ENCODE peak calls at places on chromosomes 12 and 14, in nine cellular contexts. X is astrocyte of the spinal cord, G is astrocyte, W is HCT116, J is kidney, T is stomach, E is H1, K is GM12865, H is HFF-Myc. R is an unnamed sample.

GRCh38 chr12:123115409-123116111 is 35.3 kb downstream of the PITPNM2 start:
- DNase-seq in T (no peak), K (peak), G (peak), E (no peak), X (peak), J (peak), H (peak), W (no peak), R (peak)

GRCh38 chr12:20220339-20220738 is 148.0 kb upstream of the PDE3A start:
- DNase-seq in X (peak), T (no peak), J (no peak), E (no peak), K (peak), W (peak), G (peak), H (peak), R (peak)

GRCh38 chr12:109452489-109452888 is 24.6 kb downstream of the KCTD10 start:
- DNase-seq in G (no peak), T (no peak), K (no peak), J (no peak), X (no peak), W (no peak), E (no peak), H (no peak), R (peak)

GRCh38 chr12:644818-645552 is 18.3 kb downstream of the NINJ2 start:
- DNase-seq in T (no peak), G (peak), W (no peak), J (no peak), X (peak), E (no peak), H (no peak), K (no peak), R (peak)

GRCh38 chr14:24959791-24960331 is 90.1 kb downstream of the STXBP6 start:
- DNase-seq in G (no peak), J (no peak), T (no peak), E (no peak), K (peak), H (no peak), W (no peak), X (no peak), R (peak)

GRCh38 chr12:49838973-49839633 is 3.8 kb downstream of the BCDIN3D start:
- DNase-seq in H (no peak), K (peak), G (no peak), E (no peak), X (peak), J (no peak), W (peak), T (no peak), R (peak)

GRCh38 chr12:109389146-109389545 is 41.4 kb downstream of the MYO1H start:
- DNase-seq in E (no peak), K (peak), J (no peak), H (no peak), W (no peak), T (no peak), G (no peak), X (no peak), R (no peak)

GRCh38 chr14:55684956-55685584 is 105.1 kb downstream of the KTN1 start:
- DNase-seq in J (no peak), K (no peak), G (no peak), T (no peak), X (no peak), W (no peak), E (no peak), H (no peak), R (peak)

GRCh38 chr14:63705561-63706070 is 22.2 kb downstream of the SGPP1 start:
- DNase-seq in H (no peak), G (no peak), E (no peak), J (no peak), K (peak), W (no peak), X (no peak), T (no peak), R (no peak)

GRCh38 chr12:102756564-102756963 is 160.5 kb downstream of the PAH start:
- DNase-seq in W (no peak), H (no peak), K (no peak), X (no peak), E (no peak), J (no peak), T (no peak), G (no peak), R (peak)

GRCh38 chr14:86357119-86357518 is 827.2 kb downstream of the FLRT2 start:
- DNase-seq in G (no peak), K (no peak), H (no peak), E (no peak), T (no peak), X (no peak), J (no peak), W (no peak), R (no peak)

GRCh38 chr12:67989184-67989965 is at the start of gene IFNG-AS1:
- DNase-seq in H (no peak), W (no peak), T (no peak), E (no peak), J (no peak), G (no peak), K (peak), X (no peak), R (no peak)

GRCh38 chr12:80632835-80633234 is 74.6 kb upstream of the MYF6 start:
- DNase-seq in X (peak), G (no peak), T (no peak), H (no peak), W (no peak), J (no peak), E (peak), K (peak), R (peak)

GRCh38 chr14:74763803-74764531 is 851 bp downstream of the YLPM1 start:
- DNase-seq in H (no peak), E (no peak), W (no peak), G (peak), K (peak), T (no peak), J (no peak), X (no peak), R (peak)

GRCh38 chr14:39173198-39173597 is 1.9 kb upstream of the PNN start:
- DNase-seq in W (no peak), G (no peak), X (no peak), K (no peak), T (no peak), H (no peak), E (no peak), J (no peak), R (no peak)

GRCh38 chr14:39169541-39169900 is 612 bp downstream of the TRAPPC6B start:
- DNase-seq in W (no peak), G (peak), T (no peak), X (peak), E (no peak), H (no peak), J (no peak), K (no peak), R (no peak)

GRCh38 chr14:39168591-39168990 is 1.5 kb downstream of the TRAPPC6B start:
- DNase-seq in E (no peak), G (no peak), T (no peak), J (no peak), K (no peak), X (no peak), H (no peak), W (no peak), R (no peak)
- H3K4me3 ChIP-seq in E (peak), G (peak), T (peak), J (peak), K (peak), X (peak), H (peak), W (no peak), R (peak)

GRCh38 chr14:77804592-77804991 is 4.7 kb downstream of the ADCK1 start:
- DNase-seq in X (no peak), K (peak), H (no peak), W (no peak), J (no peak), G (no peak), E (no peak), T (no peak), R (peak)

GRCh38 chr14:77794357-77794756 is 5.6 kb upstream of the ADCK1 start:
- DNase-seq in W (no peak), K (no peak), H (no peak), J (no peak), X (no peak), E (no peak), T (no peak), G (no peak), R (no peak)

GRCh38 chr14:77800814-77801213 is 905 bp downstream of the ADCK1 start:
- DNase-seq in J (no peak), E (no peak), X (no peak), T (no peak), H (no peak), W (no peak), G (no peak), K (no peak), R (no peak)

GRCh38 chr14:77805703-77806102 is 5.8 kb downstream of the ADCK1 start:
- DNase-seq in E (no peak), G (no peak), H (no peak), X (no peak), W (no peak), T (no peak), J (no peak), K (no peak), R (no peak)

GRCh38 chr14:77799863-77800730 is at the start of gene ADCK1:
- DNase-seq in X (peak), W (peak), T (peak), K (peak), E (no peak), G (peak), J (peak), H (peak), R (peak)
- TF ChIP-seq CTCF in X (peak), W (peak), T (peak), K (peak), E (peak), G (no peak), J (no peak), H (peak), R (peak)

GRCh38 chr12:26846419-26846818 is 13.4 kb upstream of the ITPR2 start:
- DNase-seq in K (no peak), G (no peak), W (no peak), J (no peak), H (no peak), X (no peak), E (no peak), T (no peak), R (no peak)
- H3K4me3 ChIP-seq in K (no peak), G (no peak), W (no peak), J (no peak), H (no peak), X (no peak), E (no peak), T (no peak), R (no peak)

DNA sequence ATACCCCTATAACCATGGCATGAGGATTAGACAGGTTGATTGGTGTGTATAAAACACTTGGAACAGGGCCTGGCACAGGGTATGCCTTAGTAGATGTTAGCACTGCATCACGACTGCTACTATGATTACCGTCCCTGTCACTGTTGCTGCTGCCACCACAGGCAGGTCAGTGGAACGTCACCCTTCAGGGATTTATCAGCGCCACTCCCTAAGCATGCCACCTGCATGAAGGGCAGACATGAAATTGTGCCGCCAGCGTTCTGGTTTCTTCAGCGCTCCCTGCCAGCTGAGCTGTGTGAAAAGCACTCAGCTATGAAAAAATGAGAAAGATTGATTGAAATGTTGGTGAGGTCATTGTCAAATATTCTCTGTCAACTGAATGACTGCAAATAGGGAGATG is 477.0 kb downstream of the DPF3 start:
- DNase-seq in E (no peak), W (peak), X (no peak), G (no peak), J (no peak), H (no peak), K (peak), T (no peak), R (no peak)
- TF ChIP-seq CTCF in E (peak), W (peak), X (no peak), G (no peak), J (no peak), H (no peak), K (peak), T (no peak), R (no peak)

R was measured in fibroblast of mammary gland.